ENCODE peak calls at places on chromosomes 6 and 20, in nine cellular contexts. Y is heart left ventricle, M is adrenal gland, F is ovary, T is breast epithelium, V is uterus, B is DND-41, E is MM.1S, Z is fibroblast of lung. S is an unnamed sample.

GRCh38 chr6:87905101-87905517 is 142.5 kb upstream of the SPACA1 start:
- DNase-seq in Y (no peak), M (no peak), F (no peak), T (no peak), V (no peak), B (no peak), E (peak; percentile 77), Z (no peak), S (no peak)

GRCh38 chr6:88165087-88165876 is 865 bp downstream of the CNR1 start:
- DNase-seq in Y (no peak), M (no peak), F (no peak), T (no peak), V (no peak), B (no peak), E (no peak), Z (no peak), S (no peak)

GRCh38 chr6:21437583-21437982 is 156.0 kb upstream of the SOX4 start:
- DNase-seq in Y (no peak), M (no peak), F (no peak), T (no peak), V (no peak), B (no peak), E (no peak), Z (no peak), S (no peak)

GRCh38 chr6:101395345-101395744 is 1.8 kb downstream of the GRIK2 start:
- DNase-seq in Y (no peak), M (no peak), F (no peak), T (no peak), V (no peak), B (no peak), E (no peak), Z (no peak), S (no peak)

GRCh38 chr20:18361678-18362077 is 73.4 kb downstream of the ZNF133 start:
- DNase-seq in Y (no peak), M (no peak), F (no peak), T (no peak), V (no peak), B (no peak), E (no peak), Z (no peak), S (no peak)

GRCh38 chr6:148716811-148717210 is 30.0 kb upstream of the UST start:
- DNase-seq in Y (no peak), M (no peak), F (no peak), T (no peak), V (no peak), B (no peak), E (no peak), Z (peak; percentile 58), S (no peak)

GRCh38 chr6:132058975-132059374 is 107.8 kb upstream of the CCN2 start:
- DNase-seq in Y (no peak), M (no peak), F (no peak), T (no peak), V (peak; percentile 22), B (no peak), E (no peak), Z (peak; percentile 58), S (no peak)

GRCh38 chr6:158233214-158233795 is 65.2 kb downstream of the GTF2H5 start:
- DNase-seq in Y (no peak), M (no peak), F (no peak), T (no peak), V (no peak), B (no peak), E (no peak), Z (no peak), S (peak; percentile 39)

GRCh38 chr6:39508513-39508912 is 186.0 kb upstream of the KCNK16 start:
- DNase-seq in Y (no peak), M (no peak), F (no peak), T (no peak), V (no peak), B (no peak), E (no peak), Z (no peak), S (no peak)

GRCh38 chr20:17825251-17825691 is 125.5 kb downstream of the BANF2 start:
- DNase-seq in Y (peak; percentile 66), M (no peak), F (no peak), T (no peak), V (no peak), B (no peak), E (no peak), Z (peak; percentile 60), S (no peak)

GRCh38 chr6:111711989-111712388 is 106.3 kb upstream of the TRAF3IP2 start:
- DNase-seq in Y (no peak), M (no peak), F (no peak), T (no peak), V (no peak), B (no peak), E (no peak), Z (no peak), S (no peak)

GRCh38 chr20:57708694-57709673 is 831 bp downstream of the PMEPA1 start:
- DNase-seq in Y (peak; percentile 68), M (peak; percentile 46), F (peak; percentile 57), T (no peak), V (peak; percentile 53), B (no peak), E (no peak), Z (no peak), S (peak; percentile 20)

GRCh38 chr6:148430897-148431296 is 88.3 kb downstream of the SASH1 start:
- DNase-seq in Y (no peak), M (no peak), F (no peak), T (no peak), V (no peak), B (no peak), E (no peak), Z (no peak), S (no peak)

GRCh38 chr6:104711371-104711770 is 148.3 kb downstream of the HACE1 start:
- DNase-seq in Y (no peak), M (no peak), F (no peak), T (no peak), V (no peak), B (no peak), E (no peak), Z (peak; percentile 63), S (no peak)

GRCh38 chr6:150267686-150268561 is 100.9 kb upstream of the IYD start:
- DNase-seq in Y (no peak), M (no peak), F (no peak), T (no peak), V (no peak), B (no peak), E (no peak), Z (peak; percentile 52), S (no peak)

GRCh38 chr6:151655099-151655498 is 152.4 kb upstream of the ESR1 start:
- DNase-seq in Y (no peak), M (no peak), F (no peak), T (no peak), V (no peak), B (no peak), E (no peak), Z (no peak), S (no peak)

GRCh38 chr6:167435209-167435728 is 110.4 kb downstream of the TTLL2 start:
- DNase-seq in Y (no peak), M (no peak), F (no peak), T (no peak), V (no peak), B (no peak), E (no peak), Z (no peak), S (no peak)

GRCh38 chr6:160128879-160129516 is 7.4 kb downstream of the SLC22A1 start:
- DNase-seq in Y (no peak), M (no peak), F (no peak), T (no peak), V (no peak), B (no peak), E (no peak), Z (no peak), S (no peak)

GRCh38 chr6:163349001-163349680 is 65.4 kb upstream of the QKI start:
- DNase-seq in Y (no peak), M (no peak), F (no peak), T (no peak), V (no peak), B (no peak), E (no peak), Z (no peak), S (no peak)

GRCh38 chr6:137219664-137220252 is 573 bp upstream of the IFNGR1 start:
- DNase-seq in Y (no peak), M (no peak), F (no peak), T (no peak), V (no peak), B (no peak), E (no peak), Z (no peak), S (no peak)
- H3K27ac ChIP-seq in Y (peak overlapping the region; percentile 97), M (peak overlapping the region; percentile 99), F (peak overlapping the region; percentile 95), T (peak overlapping the region; percentile 99), V (peak overlapping the region; percentile 97), B (peak overlapping the region; percentile 64), E (peak overlapping the region; percentile 20), Z (peak overlapping the region; percentile 92), S (peak overlapping the region; percentile 91)

GRCh38 chr20:25059487-25059820 is 1.5 kb upstream of the ACSS1 start:
- DNase-seq in Y (no peak), M (no peak), F (no peak), T (no peak), V (no peak), B (no peak), E (no peak), Z (no peak), S (no peak)

GRCh38 chr20:25058051-25058796 is at the start of gene ACSS1:
- DNase-seq in Y (peak; percentile 69), M (peak; percentile 59), F (peak; percentile 72), T (peak; percentile 57), V (peak; percentile 72), B (peak; percentile 93), E (peak; percentile 89), Z (peak; percentile 35), S (peak; percentile 83)

GRCh38 chr20:25061103-25061799 is 3.3 kb upstream of the ACSS1 start:
- DNase-seq in Y (no peak), M (no peak), F (peak; percentile 7), T (peak; percentile 31), V (no peak), B (no peak), E (no peak), Z (no peak), S (no peak)

GRCh38 chr20:25058797-25059486 is 1.0 kb upstream of the ACSS1 start:
- DNase-seq in Y (no peak), M (no peak), F (no peak), T (peak; percentile 52), V (peak; percentile 65), B (peak; percentile 67), E (no peak), Z (no peak), S (no peak)

GRCh38 chr20:25059866-25060465 is 2.0 kb upstream of the ACSS1 start:
- DNase-seq in Y (no peak), M (no peak), F (no peak), T (peak; percentile 37), V (no peak), B (no peak), E (no peak), Z (no peak), S (no peak)
- H3K4me1 ChIP-seq in Y (peaks cover 42% of the 10 kb centered on the region), M (peaks cover 33% of the 10 kb centered on the region), F (peaks cover 24% of the 10 kb centered on the region), T (peaks cover 6% of the 10 kb centered on the region), V (peaks cover 14% of the 10 kb centered on the region), B (peaks cover 40% of the 10 kb centered on the region), E (peaks cover 34% of the 10 kb centered on the region), Z (peaks cover 4% of the 10 kb centered on the region), S (peaks cover 35% of the 10 kb centered on the region)

GRCh38 chr6:5394280-5394679 is 133.0 kb downstream of the FARS2 start:
- DNase-seq in Y (no peak), M (no peak), F (no peak), T (no peak), V (no peak), B (no peak), E (no peak), Z (no peak), S (no peak)
- H3K4me3 ChIP-seq in Y (no peak overlapping the region), M (no peak overlapping the region), F (no peak overlapping the region), T (no peak overlapping the region), V (no peak overlapping the region), B (no peak overlapping the region), E (no peak overlapping the region), Z (no peak overlapping the region), S (no peak overlapping the region)

GRCh38 chr20:39474829-39475228 is 512.7 kb downstream of the DHX35 start:
- DNase-seq in Y (no peak), M (no peak), F (no peak), T (no peak), V (no peak), B (no peak), E (no peak), Z (no peak), S (no peak)
- H3K27ac ChIP-seq in Y (no peak overlapping the region), M (no peak overlapping the region), F (no peak overlapping the region), T (no peak overlapping the region), V (no peak overlapping the region), B (no peak overlapping the region), E (no peak overlapping the region), Z (no peak overlapping the region), S (no peak overlapping the region)